ENCODE peak calls at places on chromosomes 1 and 21, in nine cellular contexts. S, U, M, P, T, G, B, J and W are unnamed samples.

GRCh38 chr1:211939876-211940468 is 95.4 kb downstream of the INTS7 start:
- DNase-seq in S (no peak), U (no peak), M (no peak), P (no peak), T (no peak), G (no peak), B (no peak), J (no peak), W (no peak)

GRCh38 chr21:23471877-23472276 is 2135.4 kb downstream of the MRPL39 start:
- DNase-seq in S (no peak), U (no peak), M (no peak), P (no peak), T (no peak), G (no peak), B (no peak), J (no peak), W (no peak)

GRCh38 chr1:97925982-97926708 is 5.3 kb upstream of the DPYD start:
- DNase-seq in S (no peak), U (no peak), M (no peak), P (no peak), T (no peak), G (no peak), B (no peak), J (no peak), W (no peak)

GRCh38 chr1:85584264-85584781 is 3.8 kb downstream of the CCN1 start:
- DNase-seq in S (no peak), U (no peak), M (no peak), P (peak), T (no peak), G (no peak), B (no peak), J (no peak), W (peak)

GRCh38 chr1:200474633-200475032 is 64.8 kb upstream of the ZNF281 start:
- DNase-seq in S (no peak), U (no peak), M (no peak), P (no peak), T (no peak), G (no peak), B (no peak), J (no peak), W (no peak)

GRCh38 chr1:19187852-19188251 is 22.2 kb downstream of the UBR4 start:
- DNase-seq in S (no peak), U (no peak), M (no peak), P (no peak), T (no peak), G (no peak), B (no peak), J (no peak), W (no peak)

GRCh38 chr1:202288177-202288576 is 53.6 kb downstream of the UBE2T start:
- DNase-seq in S (no peak), U (no peak), M (no peak), P (no peak), T (no peak), G (no peak), B (no peak), J (no peak), W (no peak)

GRCh38 chr1:216459651-216460200 is 36.5 kb upstream of the USH2A start:
- DNase-seq in S (no peak), U (no peak), M (no peak), P (no peak), T (no peak), G (no peak), B (no peak), J (no peak), W (no peak)

GRCh38 chr1:117826551-117827078 is 102.8 kb downstream of the GDAP2 start:
- DNase-seq in S (peak), U (no peak), M (no peak), P (no peak), T (no peak), G (peak), B (no peak), J (peak), W (peak)

GRCh38 chr1:157852476-157852875 is 10.9 kb upstream of the CD5L start:
- DNase-seq in S (peak), U (no peak), M (no peak), P (no peak), T (no peak), G (no peak), B (no peak), J (no peak), W (no peak)

GRCh38 chr21:39087238-39087975 is 95.8 kb downstream of the PSMG1 start:
- DNase-seq in S (no peak), U (no peak), M (no peak), P (no peak), T (no peak), G (no peak), B (no peak), J (peak), W (no peak)

GRCh38 chr1:59178339-59178744 is 118.6 kb upstream of the FGGY start:
- DNase-seq in S (no peak), U (no peak), M (no peak), P (no peak), T (no peak), G (no peak), B (no peak), J (peak), W (no peak)

GRCh38 chr1:153506831-153507413 is 28.9 kb downstream of the S100A6 start:
- DNase-seq in S (peak), U (no peak), M (no peak), P (no peak), T (peak), G (peak), B (no peak), J (peak), W (no peak)

GRCh38 chr1:3684031-3684430 is 31.7 kb downstream of the TP73 start:
- DNase-seq in S (no peak), U (no peak), M (peak), P (peak), T (no peak), G (no peak), B (no peak), J (no peak), W (peak)

GRCh38 chr1:81314497-81314896 is 486.2 kb upstream of the ADGRL2 start:
- DNase-seq in S (no peak), U (no peak), M (no peak), P (no peak), T (no peak), G (no peak), B (no peak), J (no peak), W (no peak)

GRCh38 chr1:206513312-206514111 is 6.2 kb downstream of the RASSF5 start:
- DNase-seq in S (peak), U (no peak), M (no peak), P (no peak), T (peak), G (no peak), B (no peak), J (peak), W (no peak)

GRCh38 chr1:181033799-181034391 is at the start of gene MR1:
- DNase-seq in S (peak), U (peak), M (no peak), P (peak), T (no peak), G (peak), B (no peak), J (no peak), W (peak)

GRCh38 chr1:172279951-172280350 is 140.5 kb upstream of the C1orf105 start:
- DNase-seq in S (no peak), U (no peak), M (no peak), P (no peak), T (no peak), G (no peak), B (no peak), J (no peak), W (peak)

GRCh38 chr1:45954401-45954847 is 151.0 kb downstream of the MAST2 start:
- DNase-seq in S (peak), U (no peak), M (no peak), P (no peak), T (no peak), G (no peak), B (no peak), J (no peak), W (peak)

GRCh38 chr21:42227909-42228708 is 9.2 kb downstream of the ABCG1 start:
- DNase-seq in S (peak), U (peak), M (peak), P (peak), T (peak), G (peak), B (peak), J (peak), W (no peak)

GRCh38 chr21:45558044-45558721 is 15.9 kb upstream of the SLC19A1 start:
- DNase-seq in S (no peak), U (no peak), M (no peak), P (no peak), T (no peak), G (no peak), B (no peak), J (peak), W (no peak)

GRCh38 chr1:97144527-97144926 is 422.9 kb downstream of the PTBP2 start:
- DNase-seq in S (no peak), U (no peak), M (no peak), P (no peak), T (no peak), G (no peak), B (no peak), J (no peak), W (peak)

GRCh38 chr1:6703016-6703415 is 1.4 kb upstream of the DNAJC11 start:
- DNase-seq in S (no peak), U (no peak), M (no peak), P (no peak), T (no peak), G (no peak), B (no peak), J (no peak), W (no peak)

GRCh38 chr1:153384996-153385580 is 5.8 kb downstream of the S100A8 start:
- DNase-seq in S (no peak), U (peak), M (no peak), P (no peak), T (no peak), G (no peak), B (no peak), J (no peak), W (no peak)

GRCh38 chr1:234369033-234369430 is 4.2 kb upstream of the COA6 start:
- DNase-seq in S (no peak), U (no peak), M (no peak), P (no peak), T (no peak), G (no peak), B (no peak), J (no peak), W (no peak)

GRCh38 chr1:72397786-72398185 is 115.4 kb upstream of the NEGR1 start:
- DNase-seq in S (peak), U (no peak), M (no peak), P (no peak), T (no peak), G (no peak), B (no peak), J (no peak), W (peak)

GRCh38 chr1:97070366-97070765 is 348.8 kb downstream of the PTBP2 start:
- DNase-seq in S (no peak), U (no peak), M (no peak), P (no peak), T (no peak), G (no peak), B (no peak), J (no peak), W (peak)

GRCh38 chr1:234893725-234894630 is 234.7 kb downstream of the TOMM20 start:
- DNase-seq in S (no peak), U (no peak), M (no peak), P (no peak), T (no peak), G (no peak), B (peak), J (no peak), W (no peak)

GRCh38 chr1:47701283-47701682 is 263.4 kb downstream of the FOXD2 start:
- DNase-seq in S (no peak), U (no peak), M (no peak), P (no peak), T (no peak), G (no peak), B (no peak), J (no peak), W (no peak)

GRCh38 chr1:47705517-47706130 is 267.8 kb downstream of the FOXD2 start:
- DNase-seq in S (no peak), U (no peak), M (no peak), P (no peak), T (no peak), G (no peak), B (no peak), J (no peak), W (peak)

GRCh38 chr1:47701741-47702515 is 264.1 kb downstream of the FOXD2 start:
- DNase-seq in S (no peak), U (no peak), M (no peak), P (no peak), T (peak), G (no peak), B (no peak), J (no peak), W (no peak)

GRCh38 chr1:47703161-47703825 is 265.4 kb downstream of the FOXD2 start:
- DNase-seq in S (no peak), U (no peak), M (no peak), P (no peak), T (no peak), G (no peak), B (no peak), J (no peak), W (no peak)

DNA sequence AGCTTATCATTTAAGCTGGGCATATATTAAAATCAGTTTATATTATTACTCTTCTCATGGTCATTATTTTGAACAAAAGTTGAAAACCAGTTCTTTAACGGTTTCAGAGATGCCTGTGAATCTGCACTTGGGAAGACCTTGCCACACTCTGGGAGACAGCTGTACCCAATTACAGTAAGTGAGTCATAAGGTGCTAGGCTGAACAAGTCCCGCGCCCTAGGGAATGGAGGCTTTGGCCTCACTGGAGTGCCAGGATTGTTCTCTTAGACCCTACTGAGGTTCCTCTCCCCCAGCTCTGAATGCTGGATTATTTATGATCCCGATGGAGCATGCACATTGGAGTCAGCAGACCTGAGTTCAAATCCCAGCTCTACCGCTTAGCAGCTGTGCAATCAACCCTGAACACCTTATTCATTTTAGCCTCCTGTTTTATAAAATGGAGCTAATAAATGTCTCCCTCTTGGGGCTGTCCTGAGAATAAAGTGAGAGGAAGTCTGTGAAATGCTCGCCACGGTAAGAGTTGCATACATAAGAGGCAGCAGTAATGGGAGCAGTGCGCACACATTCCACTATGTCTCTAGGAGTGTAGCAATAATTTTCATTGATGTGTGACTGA is 266.2 kb downstream of the FOXD2 start:
- DNase-seq in S (no peak), U (no peak), M (no peak), P (no peak), T (no peak), G (no peak), B (no peak), J (no peak), W (no peak)
- TF ChIP-seq CTCF in S (no peak), U (no peak), M (no peak), P (peak), T (no peak), G (no peak), B (no peak), J (peak), W (peak)

GRCh38 chr1:231354330-231355020 is 16.4 kb downstream of the SPRTN start:
- DNase-seq in S (no peak), U (no peak), M (no peak), P (no peak), T (no peak), G (no peak), B (no peak), J (no peak), W (peak)

GRCh38 chr1:231357831-231358354 is 19.8 kb downstream of the SPRTN start:
- DNase-seq in S (peak), U (peak), M (peak), P (peak), T (peak), G (peak), B (peak), J (no peak), W (peak)

GRCh38 chr1:231357187-231357772 is 19.2 kb downstream of the SPRTN start:
- DNase-seq in S (no peak), U (no peak), M (no peak), P (no peak), T (no peak), G (no peak), B (no peak), J (no peak), W (no peak)

GRCh38 chr1:231353086-231353485 is 15.0 kb downstream of the SPRTN start:
- DNase-seq in S (no peak), U (no peak), M (no peak), P (no peak), T (no peak), G (no peak), B (no peak), J (no peak), W (no peak)

DNA sequence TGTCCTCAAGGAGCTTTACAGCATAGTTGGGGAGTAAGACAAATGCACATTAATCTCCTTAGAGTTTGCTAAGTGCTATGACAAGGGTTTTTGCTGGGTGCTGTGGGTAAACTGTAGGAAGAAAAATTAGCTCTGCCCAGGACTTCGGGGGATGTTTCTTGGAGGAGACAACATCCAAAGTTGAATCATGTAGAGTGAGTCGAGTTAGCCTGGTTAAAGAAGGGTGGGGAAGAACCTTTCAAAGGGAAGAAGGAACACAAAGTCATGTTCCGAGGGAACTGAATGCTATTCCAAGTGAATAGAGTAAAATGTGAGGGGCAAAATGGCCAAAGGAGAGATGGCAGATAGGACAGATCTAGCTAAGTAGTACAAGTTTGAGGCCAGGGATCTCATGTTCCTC is 17.1 kb downstream of the SPRTN start:
- DNase-seq in S (no peak), U (no peak), M (no peak), P (no peak), T (no peak), G (no peak), B (no peak), J (no peak), W (no peak)
- TF ChIP-seq CTCF in S (no peak), U (no peak), M (no peak), P (no peak), T (no peak), G (no peak), B (no peak), J (no peak), W (no peak)

DNA sequence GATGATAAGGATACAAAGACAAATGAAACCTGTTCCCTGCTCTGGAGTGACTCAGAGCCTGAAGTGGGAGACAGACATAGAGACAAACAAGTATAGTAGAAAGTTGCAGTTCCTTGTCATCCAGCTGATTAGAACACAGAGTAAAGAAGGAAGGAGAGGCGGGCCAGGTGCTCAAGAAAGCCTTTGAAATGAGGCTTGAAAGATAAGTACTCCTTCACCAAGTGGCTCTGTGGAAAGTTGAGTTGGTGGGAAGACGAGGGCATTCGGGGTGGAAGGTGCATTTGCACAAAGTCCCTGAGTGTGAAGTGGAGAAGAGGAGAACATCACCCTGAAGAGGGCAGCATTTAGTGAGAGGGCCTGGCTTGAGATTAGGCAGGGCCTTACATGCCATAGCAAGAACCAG is 17.0 kb downstream of the MARK1 start:
- DNase-seq in S (peak), U (no peak), M (no peak), P (peak), T (no peak), G (peak), B (no peak), J (no peak), W (peak)
- TF ChIP-seq CTCF in S (no peak), U (no peak), M (no peak), P (peak), T (no peak), G (no peak), B (no peak), J (no peak), W (peak)

DNA sequence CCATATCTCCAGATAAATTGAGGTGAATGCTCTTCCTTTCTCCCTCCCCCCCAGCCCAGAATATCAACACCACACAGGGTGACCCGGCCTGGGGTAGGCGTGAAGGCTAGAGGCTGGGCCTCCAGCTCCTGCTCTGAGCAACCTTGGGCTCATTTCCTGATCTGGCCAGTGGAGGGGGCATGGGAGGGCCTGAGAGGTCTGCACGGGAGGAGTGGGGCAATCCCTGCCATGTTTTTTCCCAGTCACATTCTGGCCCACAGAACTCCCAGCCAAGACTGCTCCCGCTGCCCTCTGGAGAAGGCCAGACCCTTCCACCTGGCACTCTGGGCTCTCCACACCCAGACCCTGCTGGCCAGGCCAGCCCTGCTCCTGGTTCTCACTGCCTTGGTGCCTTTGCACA is 3.9 kb downstream of the CLDN19 start:
- DNase-seq in S (peak), U (no peak), M (peak), P (peak), T (peak), G (no peak), B (no peak), J (no peak), W (no peak)
- TF ChIP-seq CTCF in S (no peak), U (no peak), M (no peak), P (peak), T (no peak), G (no peak), B (no peak), J (no peak), W (peak)

GRCh38 chr21:30463713-30464112 is 16.5 kb downstream of the KRTAP19-1 start:
- DNase-seq in S (no peak), U (no peak), M (no peak), P (peak), T (no peak), G (no peak), B (no peak), J (no peak), W (no peak)
- TF ChIP-seq CTCF in S (no peak), U (no peak), M (peak), P (peak), T (no peak), G (no peak), B (peak), J (peak), W (no peak)

DNA sequence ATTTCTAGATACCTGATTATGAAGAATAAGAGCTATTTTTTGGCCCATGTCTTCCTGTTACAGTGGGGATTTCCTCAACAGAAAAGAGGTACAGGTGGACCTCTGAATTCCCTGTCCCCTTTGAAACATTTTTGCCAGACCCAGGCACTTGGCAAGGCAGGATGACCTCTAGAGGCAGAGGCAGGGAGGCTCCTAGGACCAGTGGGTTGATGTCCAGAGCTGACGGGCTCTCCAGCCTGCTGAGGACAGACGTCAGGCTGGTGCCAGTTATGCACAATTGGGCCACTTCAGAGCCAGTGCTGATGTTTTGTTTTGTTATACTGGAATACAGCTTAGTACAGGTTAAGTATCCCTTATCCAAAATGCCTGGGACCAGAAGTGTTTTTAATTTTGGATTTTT is 18.5 kb upstream of the A3GALT2 start:
- DNase-seq in S (no peak), U (no peak), M (no peak), P (no peak), T (no peak), G (no peak), B (no peak), J (no peak), W (peak)
- TF ChIP-seq CTCF in S (no peak), U (no peak), M (no peak), P (peak), T (no peak), G (no peak), B (no peak), J (peak), W (peak)

GRCh38 chr1:111739222-111739983 is at the start of gene INKA2:
- DNase-seq in S (peak), U (peak), M (peak), P (peak), T (peak), G (peak), B (peak), J (peak), W (peak)
- TF ChIP-seq CTCF in S (no peak), U (no peak), M (no peak), P (no peak), T (no peak), G (no peak), B (no peak), J (no peak), W (no peak)